ENCODE peak calls at places on chromosomes 2 and 18, in eight cellular contexts. G is CD8-positive, alpha-beta T cell; S is type B pancreatic cell; U is NB4; K is GM12865; T is fibroblast of pulmonary artery; Y is cardiac fibroblast; D is endodermal cell. A is an unnamed sample.

GRCh38 chr2:68200157-68200787 is 42.6 kb downstream of the PNO1 start:
- DNase-seq in G (no peak), S (no peak), U (no peak), K (no peak), T (no peak), Y (no peak), D (no peak), A (peak)

GRCh38 chr2:71801969-71802368 is 345.7 kb downstream of the CYP26B1 start:
- DNase-seq in G (no peak), S (no peak), U (peak), K (peak), T (peak), Y (peak), D (peak), A (no peak)

GRCh38 chr2:210620456-210620855 is 64.1 kb downstream of the CPS1 start:
- DNase-seq in G (no peak), S (no peak), U (no peak), K (no peak), T (peak), Y (peak), D (peak), A (no peak)

GRCh38 chr18:12772111-12772510 is 69.3 kb downstream of the PSMG2 start:
- DNase-seq in G (no peak), S (peak), U (no peak), K (no peak), T (no peak), Y (no peak), D (no peak), A (no peak)

GRCh38 chr18:59268722-59269562 is 4.3 kb downstream of the RAX start:
- DNase-seq in G (no peak), S (peak), U (peak), K (peak), T (peak), Y (peak), D (peak), A (no peak)

GRCh38 chr2:59850554-59850953 is 702.9 kb downstream of the BCL11A start:
- DNase-seq in G (no peak), S (no peak), U (no peak), K (no peak), T (no peak), Y (no peak), D (no peak), A (no peak)

GRCh38 chr2:235618039-235618438 is 124.2 kb downstream of the AGAP1 start:
- DNase-seq in G (no peak), S (no peak), U (no peak), K (no peak), T (peak), Y (peak), D (no peak), A (no peak)

GRCh38 chr2:216161967-216162366 is 52.8 kb downstream of the XRCC5 start:
- DNase-seq in G (no peak), S (no peak), U (no peak), K (no peak), T (no peak), Y (no peak), D (no peak), A (no peak)

GRCh38 chr2:240965296-240965904 is 33.0 kb upstream of the SNED1 start:
- DNase-seq in G (no peak), S (peak), U (peak), K (no peak), T (peak), Y (peak), D (peak), A (no peak)

GRCh38 chr2:42086500-42086953 is 38.7 kb downstream of the PKDCC start:
- DNase-seq in G (no peak), S (no peak), U (peak), K (peak), T (peak), Y (peak), D (peak), A (no peak)

GRCh38 chr2:54457326-54458023 is 1.3 kb downstream of the SPTBN1 start:
- DNase-seq in G (no peak), S (peak), U (peak), K (no peak), T (no peak), Y (no peak), D (peak), A (no peak)

GRCh38 chr18:48724939-48725338 is 186.1 kb downstream of the CTIF start:
- DNase-seq in G (no peak), S (no peak), U (no peak), K (peak), T (no peak), Y (no peak), D (no peak), A (no peak)

GRCh38 chr18:49762191-49763077 is 50.9 kb downstream of the ACAA2 start:
- DNase-seq in G (no peak), S (no peak), U (no peak), K (no peak), T (no peak), Y (no peak), D (peak), A (no peak)

GRCh38 chr2:215929602-215930335 is 83.6 kb downstream of the MREG start:
- DNase-seq in G (peak), S (no peak), U (peak), K (no peak), T (peak), Y (no peak), D (no peak), A (no peak)

GRCh38 chr18:41134426-41134825 is 820.6 kb upstream of the PIK3C3 start:
- DNase-seq in G (no peak), S (no peak), U (no peak), K (no peak), T (no peak), Y (no peak), D (no peak), A (no peak)

GRCh38 chr2:213152065-213152794 is 818 bp upstream of the IKZF2 start:
- DNase-seq in G (peak), S (peak), U (peak), K (peak), T (peak), Y (peak), D (peak), A (no peak)

GRCh38 chr2:219497495-219498279 is 1.0 kb upstream of the GMPPA start:
- DNase-seq in G (peak), S (no peak), U (peak), K (peak), T (peak), Y (peak), D (peak), A (peak)

GRCh38 chr2:179861027-179861776 is at the start of gene ZNF385B:
- DNase-seq in G (no peak), S (peak), U (no peak), K (peak), T (peak), Y (peak), D (peak), A (no peak)

GRCh38 chr18:23501626-23502025 is 1.7 kb upstream of the RMC1 start:
- DNase-seq in G (no peak), S (no peak), U (no peak), K (no peak), T (no peak), Y (no peak), D (no peak), A (no peak)

DNA sequence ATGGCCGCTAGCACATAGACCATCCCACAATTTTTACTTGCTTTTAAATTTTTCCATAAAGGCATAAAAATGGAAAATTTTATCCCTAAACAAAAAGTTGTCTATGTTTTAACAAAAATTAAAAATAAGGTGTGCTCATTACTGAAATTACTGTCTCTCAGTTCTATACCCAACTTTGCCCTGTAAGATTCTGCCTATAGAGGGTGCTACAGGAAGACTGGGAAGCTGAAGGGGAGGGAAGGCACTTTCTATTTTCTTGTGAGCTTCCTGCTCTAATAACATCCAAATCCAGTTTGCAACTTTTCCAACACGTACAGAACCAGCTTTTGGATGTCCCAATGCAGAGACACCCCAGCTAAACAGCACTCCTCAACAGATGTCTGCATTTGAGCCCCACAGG is 666.9 kb downstream of the PLCL1 start:
- DNase-seq in G (no peak), S (no peak), U (peak), K (no peak), T (no peak), Y (no peak), D (no peak), A (no peak)
- TF ChIP-seq CTCF in G (no peak), S (no peak), U (peak), K (no peak), T (no peak), Y (no peak), D (peak), A (no peak)

DNA sequence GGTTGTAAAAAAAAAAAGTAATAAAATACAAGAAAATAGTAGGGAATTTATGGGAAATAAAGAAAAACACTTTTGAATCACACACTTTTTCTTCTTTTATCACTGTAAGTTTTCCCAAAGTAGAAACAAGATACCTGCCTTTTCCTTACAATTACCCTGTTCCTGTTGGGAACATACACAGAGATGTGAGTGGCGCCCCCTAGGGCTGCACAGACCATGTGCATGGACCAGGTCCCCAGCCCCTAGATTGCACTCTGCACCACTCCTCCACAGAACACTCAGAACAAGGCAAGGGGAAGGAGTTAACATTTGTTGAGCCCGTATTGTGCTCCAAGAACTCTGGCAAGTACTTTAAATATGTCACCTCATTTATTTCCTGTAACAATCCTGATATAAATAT is 118.7 kb upstream of the NRP2 start:
- DNase-seq in G (no peak), S (no peak), U (peak), K (peak), T (no peak), Y (peak), D (peak), A (no peak)
- TF ChIP-seq CTCF in G (no peak), S (peak), U (peak), K (peak), T (peak), Y (peak), D (peak), A (peak)

GRCh38 chr18:32769242-32770180 is 3.3 kb downstream of the KLHL14 start:
- DNase-seq in G (no peak), S (no peak), U (no peak), K (peak), T (no peak), Y (no peak), D (peak), A (no peak)
- TF ChIP-seq CTCF in G (no peak), S (no peak), U (no peak), K (no peak), T (no peak), Y (no peak), D (peak), A (no peak)

DNA sequence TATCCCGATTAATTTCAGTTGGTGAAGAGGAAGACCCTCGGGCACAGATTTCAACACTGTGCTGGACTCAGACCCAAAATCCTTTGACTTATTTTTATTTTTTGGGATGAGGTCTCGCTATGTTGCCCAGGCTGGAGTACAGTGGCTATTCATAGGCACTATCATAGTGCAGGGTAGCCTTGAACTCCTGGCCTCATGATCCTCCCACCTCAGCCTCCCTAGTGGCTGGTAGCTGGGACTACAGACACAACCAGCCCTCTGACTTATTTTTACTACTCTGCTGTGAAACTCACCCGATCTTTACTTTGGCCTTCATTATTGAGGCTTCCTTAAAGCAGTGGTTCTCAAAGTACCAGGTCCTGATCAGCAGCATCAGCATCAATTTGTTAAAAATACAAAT is 18.2 kb upstream of the ADAM17 start:
- DNase-seq in G (no peak), S (no peak), U (no peak), K (no peak), T (no peak), Y (no peak), D (no peak), A (no peak)
- TF ChIP-seq CTCF in G (no peak), S (peak), U (peak), K (peak), T (peak), Y (peak), D (peak), A (peak)

DNA sequence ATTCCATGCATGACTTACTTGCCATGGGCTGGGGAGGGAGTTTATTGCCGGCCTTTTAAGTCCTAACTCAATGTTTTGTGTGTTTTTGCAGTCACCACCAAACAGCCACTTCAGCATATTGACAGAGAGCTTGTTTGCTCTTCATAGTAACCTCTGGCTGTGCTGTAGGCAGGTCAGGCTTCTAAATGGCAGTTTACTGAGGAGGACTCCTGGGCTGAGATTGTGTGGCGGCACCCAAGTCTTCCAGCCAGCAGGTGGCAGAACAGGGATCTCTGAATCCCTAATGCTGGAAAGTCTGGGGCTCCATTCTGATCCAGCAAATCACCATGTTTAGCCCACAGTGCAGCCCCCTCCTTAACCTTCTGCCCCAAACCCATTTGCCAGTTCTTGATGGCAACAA is 121.2 kb downstream of the CAPN13 start:
- DNase-seq in G (no peak), S (no peak), U (peak), K (peak), T (no peak), Y (no peak), D (peak), A (no peak)
- TF ChIP-seq CTCF in G (no peak), S (peak), U (peak), K (peak), T (peak), Y (peak), D (peak), A (peak)

GRCh38 chr2:30503007-30503691 is 56.1 kb downstream of the LCLAT1 start:
- DNase-seq in G (no peak), S (no peak), U (peak), K (no peak), T (peak), Y (peak), D (no peak), A (no peak)
- TF ChIP-seq CTCF in G (no peak), S (peak), U (no peak), K (no peak), T (peak), Y (peak), D (peak), A (peak)